ENCODE peak calls at places on chromosomes 6 and 20, in five cellular contexts. J is AG04450, W is IMR-90, I is bronchial epithelial cell, L is left ventricle myocardium inferior. V is an unnamed sample.
A peak's percentile ranks its signal among the peaks of the same experiment; 100 is the strongest.

GRCh38 chr20:5150226-5151076 is 23.6 kb downstream of the CDS2 start:
- DNase-seq in I (no peak), W (peak; percentile 58), J (no peak), L (no peak), V (no peak)

GRCh38 chr20:45347936-45348809 is at the start of gene SDC4:
- DNase-seq in I (peak; percentile 61), W (peak; percentile 63), L (peak; percentile 70), J (no peak), V (peak; percentile 31)

GRCh38 chr6:156910938-156911337 is 133.8 kb downstream of the ARID1B start:
- DNase-seq in J (no peak), L (no peak), I (peak; percentile 20), W (no peak), V (no peak)

GRCh38 chr6:139927236-139927635 is 552.8 kb upstream of the CITED2 start:
- DNase-seq in L (no peak), J (peak; percentile 57), W (peak; percentile 93), I (peak; percentile 3), V (no peak)

GRCh38 chr6:104326173-104327001 is 533.3 kb downstream of the HACE1 start:
- DNase-seq in I (peak; percentile 3), L (no peak), W (no peak), J (no peak), V (no peak)

GRCh38 chr6:113172531-113172966 is 684.6 kb upstream of the MARCKS start:
- DNase-seq in L (peak; percentile 41), I (no peak), J (no peak), W (no peak), V (no peak)

GRCh38 chr20:26208296-26209091 is 511.8 kb upstream of the ZNF337 start:
- DNase-seq in J (no peak), L (no peak), W (no peak), I (no peak), V (peak; percentile 40)

GRCh38 chr20:35968930-35969329 is 540 bp downstream of the CNBD2 start:
- DNase-seq in I (peak; percentile 83), J (no peak), L (no peak), W (no peak), V (no peak)

GRCh38 chr20:37734228-37734980 is 40.6 kb downstream of the CTNNBL1 start:
- DNase-seq in L (no peak), J (no peak), W (peak; percentile 38), I (no peak), V (no peak)

GRCh38 chr6:89830385-89830809 is 717 bp downstream of the CASP8AP2 start:
- DNase-seq in J (no peak), W (no peak), L (no peak), I (no peak), V (no peak)

GRCh38 chr6:160795716-160796115 is 93.7 kb downstream of the PLG start:
- DNase-seq in L (no peak), W (no peak), J (no peak), I (peak; percentile 89), V (no peak)

GRCh38 chr20:38012332-38012731 is 20.9 kb downstream of the TTI1 start:
- DNase-seq in L (no peak), I (no peak), J (no peak), W (no peak), V (no peak)

GRCh38 chr6:15562954-15563353 is 99.9 kb downstream of the DTNBP1 start:
- DNase-seq in L (no peak), W (no peak), J (no peak), I (no peak), V (no peak)

GRCh38 chr6:100347901-100348550 is 116.7 kb downstream of the SIM1 start:
- DNase-seq in W (peak; percentile 83), J (peak; percentile 33), L (no peak), I (peak; percentile 50), V (no peak)

GRCh38 chr6:22756365-22756764 is 187.0 kb downstream of the HDGFL1 start:
- DNase-seq in J (no peak), W (peak; percentile 77), I (peak; percentile 65), L (no peak), V (no peak)

GRCh38 chr20:41200446-41201202 is 63.3 kb downstream of the PLCG1 start:
- DNase-seq in L (no peak), I (no peak), J (no peak), W (no peak), V (no peak)

GRCh38 chr20:47576516-47577033 is 74.9 kb downstream of the NCOA3 start:
- DNase-seq in I (peak; percentile 69), L (peak; percentile 42), W (peak; percentile 90), J (peak; percentile 65), V (no peak)

GRCh38 chr6:158041370-158041769 is 59.7 kb downstream of the SYNJ2 start:
- DNase-seq in J (no peak), L (peak; percentile 12), I (peak; percentile 68), W (no peak), V (no peak)

GRCh38 chr20:24131684-24132083 is 143.1 kb upstream of the GGTLC1 start:
- DNase-seq in W (no peak), L (no peak), I (no peak), J (no peak), V (no peak)

GRCh38 chr20:41408131-41408789 is 41.6 kb upstream of the EMILIN3 start:
- DNase-seq in J (no peak), W (no peak), I (no peak), L (no peak), V (no peak)

GRCh38 chr20:58001381-58001780 is 227.1 kb downstream of the ANKRD60 start:
- DNase-seq in W (no peak), J (no peak), I (no peak), L (peak; percentile 41), V (no peak)

GRCh38 chr6:142542704-142543233 is 241.0 kb downstream of the ADGRG6 start:
- DNase-seq in W (peak; percentile 81), L (peak; percentile 29), I (peak; percentile 70), J (peak; percentile 48), V (no peak)

GRCh38 chr6:132780770-132781371 is 17.6 kb downstream of the SLC18B1 start:
- DNase-seq in W (peak; percentile 63), L (no peak), J (no peak), I (peak; percentile 27), V (no peak)

GRCh38 chr6:153210083-153210482 is 79.0 kb upstream of the RGS17 start:
- DNase-seq in J (peak; percentile 1), I (no peak), L (no peak), W (peak; percentile 44), V (no peak)

GRCh38 chr6:138795809-138796469 is at the start of gene ECT2L:
- DNase-seq in J (no peak), W (no peak), L (peak; percentile 86), I (peak; percentile 49), V (peak; percentile 50)

GRCh38 chr20:31749223-31749622 is 10.1 kb downstream of the TPX2 start:
- DNase-seq in W (no peak), J (no peak), I (no peak), L (no peak), V (no peak)

GRCh38 chr6:81608776-81609175 is 143.7 kb downstream of the TENT5A start:
- DNase-seq in I (no peak), W (peak; percentile 39), J (no peak), L (no peak), V (no peak)

GRCh38 chr20:5001174-5002076 is at the start of gene SLC23A2:
- DNase-seq in J (no peak), I (no peak), L (peak; percentile 57), W (no peak), V (peak; percentile 9)

GRCh38 chr6:138498575-138499302 is 555 bp downstream of the NHSL1 start:
- DNase-seq in L (no peak), I (peak; percentile 16), W (no peak), J (no peak), V (no peak)

GRCh38 chr20:59043698-59044097 is 1.1 kb upstream of the PRELID3B start:
- DNase-seq in L (no peak), J (no peak), W (no peak), I (peak; percentile 55), V (no peak)

GRCh38 chr20:1644101-1644962 is 13.2 kb downstream of the SIRPG start:
- DNase-seq in W (no peak), L (no peak), J (no peak), I (no peak), V (no peak)

GRCh38 chr6:71887006-71887743 is 825 bp downstream of the RIMS1 start:
- DNase-seq in L (no peak), J (no peak), I (no peak), W (no peak), V (peak; percentile 5)
- TF ChIP-seq CTCF in L (no peak), J (peak; percentile 1), I (no peak), W (no peak), V (no peak)

GRCh38 chr6:5443491-5443890 is 182.2 kb downstream of the FARS2 start:
- DNase-seq in W (no peak), I (no peak), L (no peak), J (no peak), V (no peak)

GRCh38 chr6:5438882-5439584 is 177.7 kb downstream of the FARS2 start:
- DNase-seq in W (no peak), J (no peak), I (no peak), L (no peak), V (no peak)

GRCh38 chr6:5442946-5443345 is 181.6 kb downstream of the FARS2 start:
- DNase-seq in J (no peak), I (no peak), W (no peak), L (no peak), V (no peak)

GRCh38 chr6:5439749-5440148 is 178.4 kb downstream of the FARS2 start:
- DNase-seq in W (no peak), I (peak; percentile 26), J (no peak), L (no peak), V (no peak)

GRCh38 chr6:5442319-5442718 is 181.0 kb downstream of the FARS2 start:
- DNase-seq in W (peak; percentile 40), J (no peak), L (no peak), I (no peak), V (no peak)
- TF ChIP-seq CTCF in W (no peak), J (no peak), L (no peak), I (no peak), V (no peak)

GRCh38 chr6:20790032-20790791 is 256.0 kb downstream of the CDKAL1 start:
- DNase-seq in J (no peak), I (no peak), W (no peak), L (no peak), V (no peak)
- TF ChIP-seq CTCF in J (no peak), I (no peak), W (no peak), L (no peak), V (no peak)

GRCh38 chr20:20604357-20604756 is 108.1 kb downstream of the RALGAPA2 start:
- DNase-seq in W (no peak), J (no peak), L (no peak), I (no peak), V (no peak)

GRCh38 chr20:20604907-20605306 is 107.5 kb downstream of the RALGAPA2 start:
- DNase-seq in I (no peak), W (no peak), J (no peak), L (no peak), V (no peak)

GRCh38 chr20:20606046-20606445 is 106.4 kb downstream of the RALGAPA2 start:
- DNase-seq in L (no peak), W (no peak), I (no peak), J (no peak), V (no peak)

GRCh38 chr20:20609522-20609921 is 102.9 kb downstream of the RALGAPA2 start:
- DNase-seq in I (no peak), J (no peak), L (no peak), W (no peak), V (no peak)

DNA sequence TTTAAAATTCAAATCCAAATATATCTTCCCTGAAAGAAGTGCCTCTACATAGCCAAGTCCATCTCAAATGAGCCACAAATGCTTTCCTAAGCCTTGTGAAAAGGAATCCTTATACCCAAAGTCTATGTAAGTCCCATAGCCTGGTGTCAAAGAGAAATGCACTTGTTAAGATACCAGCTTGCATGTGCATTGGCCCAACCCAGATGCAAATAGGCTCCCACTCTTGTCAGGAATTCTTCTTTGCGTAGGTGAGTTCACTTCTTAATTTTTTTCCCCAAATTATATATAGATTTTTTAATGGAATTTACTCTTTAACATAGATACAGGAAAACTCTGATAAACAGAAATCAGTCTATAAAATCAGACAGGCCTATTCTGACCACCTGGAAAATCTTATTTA is 105.6 kb downstream of the RALGAPA2 start:
- DNase-seq in W (no peak), I (no peak), L (no peak), J (no peak), V (no peak)
- TF ChIP-seq CTCF in W (no peak), I (no peak), L (no peak), J (no peak), V (no peak)

V was measured in neural crest cell.